ENCODE peak calls at places on chromosomes 1 and 21, in six cellular contexts. H is IMR-90, Y is neuronal stem cell, S is H9, B is H1, D is mesenchymal stem cell. X is an unnamed sample.
A peak's percentile ranks its signal among the peaks of the same experiment; 100 is the strongest.

GRCh38 chr1:41023279-41023990 is 1.9 kb upstream of the SLFNL1 start:
- DNase-seq in Y (no peak), H (no peak), S (no peak), D (peak; percentile 26), B (no peak), X (peak; percentile 22)

GRCh38 chr1:187409341-187409740 is 580.6 kb downstream of the PLA2G4A start:
- DNase-seq in Y (no peak), D (peak; percentile 94), S (no peak), B (no peak), H (peak; percentile 73), X (peak; percentile 77)

GRCh38 chr1:27416387-27417111 is 24.1 kb downstream of the GPR3 start:
- DNase-seq in Y (no peak), D (peak; percentile 87), H (peak; percentile 73), S (peak; percentile 71), B (no peak), X (peak; percentile 90)

GRCh38 chr1:239858058-239858457 is 233.6 kb upstream of the FMN2 start:
- DNase-seq in S (no peak), Y (peak; percentile 79), H (no peak), B (no peak), D (no peak), X (no peak)

GRCh38 chr1:224432672-224433040 is 1.9 kb downstream of the WDR26 start:
- DNase-seq in H (no peak), B (no peak), Y (no peak), S (no peak), D (peak; percentile 42), X (no peak)

GRCh38 chr21:27734146-27734545 is 767.3 kb upstream of the ADAMTS5 start:
- DNase-seq in S (no peak), Y (no peak), B (no peak), D (peak; percentile 80), H (peak; percentile 91), X (peak; percentile 5)

GRCh38 chr1:151606384-151606783 is 5.5 kb upstream of the SNX27 start:
- DNase-seq in Y (no peak), S (no peak), H (peak; percentile 48), D (no peak), B (no peak), X (peak; percentile 72)

GRCh38 chr1:19071674-19072281 is 115.3 kb upstream of the IFFO2 start:
- DNase-seq in D (no peak), Y (no peak), S (no peak), H (no peak), B (no peak), X (no peak)

GRCh38 chr1:232968965-232969364 is 18.6 kb downstream of the NTPCR start:
- DNase-seq in B (no peak), S (no peak), H (peak; percentile 74), Y (no peak), D (no peak), X (no peak)

GRCh38 chr1:27884182-27884954 is 12.0 kb downstream of the THEMIS2 start:
- DNase-seq in Y (no peak), D (no peak), S (no peak), B (no peak), H (no peak), X (no peak)

GRCh38 chr1:25501235-25502058 is 42.0 kb upstream of the LDLRAP1 start:
- DNase-seq in Y (no peak), D (peak; percentile 87), B (peak; percentile 57), S (peak; percentile 92), H (peak; percentile 89), X (peak; percentile 89)

GRCh38 chr1:30758785-30759380 is 1.3 kb upstream of the LAPTM5 start:
- DNase-seq in D (peak; percentile 37), H (no peak), S (no peak), Y (no peak), B (no peak), X (peak; percentile 71)

GRCh38 chr1:172320723-172321122 is 99.8 kb upstream of the C1orf105 start:
- DNase-seq in H (peak; percentile 64), S (no peak), B (no peak), Y (no peak), D (peak; percentile 79), X (no peak)

GRCh38 chr21:38766987-38767722 is 38.6 kb upstream of the ETS2 start:
- DNase-seq in Y (no peak), B (no peak), H (no peak), D (peak; percentile 51), S (no peak), X (no peak)

GRCh38 chr1:82517586-82517985 is 716.9 kb downstream of the ADGRL2 start:
- DNase-seq in S (peak; percentile 62), D (peak; percentile 7), H (no peak), Y (peak; percentile 15), B (peak; percentile 25), X (peak; percentile 52)

GRCh38 chr1:15988856-15989736 is 13.2 kb upstream of the ZBTB17 start:
- DNase-seq in D (no peak), H (no peak), S (no peak), Y (no peak), B (no peak), X (no peak)

GRCh38 chr1:231867607-231868006 is 241.0 kb downstream of the DISC1 start:
- DNase-seq in D (peak; percentile 66), S (no peak), Y (no peak), B (no peak), H (peak; percentile 49), X (no peak)

GRCh38 chr1:108583757-108584156 is 23.9 kb downstream of the EEIG2 start:
- DNase-seq in B (no peak), S (no peak), Y (no peak), D (peak; percentile 75), H (no peak), X (no peak)

GRCh38 chr1:99327357-99327756 is 63.1 kb downstream of the PLPPR4 start:
- DNase-seq in S (peak; percentile 31), B (no peak), H (no peak), Y (no peak), D (no peak), X (peak; percentile 79)

GRCh38 chr1:6724517-6725141 is 23.0 kb upstream of the DNAJC11 start:
- DNase-seq in H (peak; percentile 86), S (no peak), B (no peak), Y (no peak), D (peak; percentile 82), X (peak; percentile 90)

GRCh38 chr1:86704972-86705632 is 726 bp downstream of the SH3GLB1 start:
- DNase-seq in Y (no peak), D (peak; percentile 81), B (peak; percentile 2), S (peak; percentile 52), H (peak; percentile 50), X (peak; percentile 85)

GRCh38 chr1:25168193-25169071 is 63.9 kb downstream of the SYF2 start:
- DNase-seq in D (no peak), B (no peak), Y (no peak), S (no peak), H (no peak), X (no peak)

GRCh38 chr1:152777510-152778137 is 2.7 kb downstream of the LCE1F start:
- DNase-seq in Y (no peak), H (no peak), S (no peak), B (no peak), D (no peak), X (peak; percentile 33)

GRCh38 chr21:35995522-35996088 is 64.7 kb downstream of the SETD4 start:
- DNase-seq in Y (no peak), S (no peak), D (no peak), H (no peak), B (no peak), X (no peak)

GRCh38 chr1:153633747-153634665 is at the start of gene CHTOP:
- DNase-seq in Y (peak; percentile 98), S (peak; percentile 98), B (peak; percentile 98), D (peak; percentile 97), H (peak; percentile 99), X (peak; percentile 99)

DNA sequence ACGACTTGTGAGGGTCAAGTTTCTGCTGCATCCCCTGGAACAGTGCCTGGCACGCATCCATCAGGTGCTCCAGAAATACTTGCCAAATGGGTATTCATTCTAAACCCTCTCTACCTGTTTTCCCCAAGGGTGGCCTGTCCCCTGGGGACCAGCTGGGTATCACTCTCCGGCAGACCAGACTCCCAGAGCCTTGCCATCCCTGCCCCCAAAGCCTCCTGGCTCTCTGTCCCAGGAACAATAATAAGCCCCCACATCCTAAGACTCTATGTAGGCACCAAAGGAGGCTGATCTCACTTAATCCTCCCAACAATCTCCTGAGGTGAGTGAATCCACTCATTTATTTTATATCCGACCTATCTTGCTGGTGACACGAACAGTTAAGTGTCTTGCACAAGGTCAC is 96.7 kb downstream of the MRPL37 start:
- DNase-seq in H (no peak), D (no peak), S (no peak), Y (no peak), B (no peak), X (no peak)
- H2BK15ac ChIP-seq in H (no peak overlapping the region), D (no peak overlapping the region), S (no peak overlapping the region), Y (no peak overlapping the region), B (no peak overlapping the region), X (no peak overlapping the region)

GRCh38 chr1:112711672-112712071 is 3.5 kb downstream of the PPM1J start:
- DNase-seq in H (no peak), D (no peak), Y (no peak), B (no peak), S (no peak), X (no peak)
- H3K27me3 ChIP-seq in H (peaks cover 4% of the 10 kb centered on the region), D (peaks cover 6% of the 10 kb centered on the region), Y (peaks cover 25% of the 10 kb centered on the region), B (peaks cover 18% of the 10 kb centered on the region), S (no peaks in the 10 kb centered on the region), X (no peaks in the 10 kb centered on the region)

GRCh38 chr1:198122693-198123092 is 34.1 kb upstream of the NEK7 start:
- DNase-seq in D (peak; percentile 14), S (no peak), B (no peak), Y (no peak), H (peak; percentile 45), X (no peak)
- H2BK15ac ChIP-seq in D (no peak overlapping the region), S (no peak overlapping the region), B (no peak overlapping the region), Y (no peak overlapping the region), H (peak overlapping the region; percentile 91), X (no peak overlapping the region)

DNA sequence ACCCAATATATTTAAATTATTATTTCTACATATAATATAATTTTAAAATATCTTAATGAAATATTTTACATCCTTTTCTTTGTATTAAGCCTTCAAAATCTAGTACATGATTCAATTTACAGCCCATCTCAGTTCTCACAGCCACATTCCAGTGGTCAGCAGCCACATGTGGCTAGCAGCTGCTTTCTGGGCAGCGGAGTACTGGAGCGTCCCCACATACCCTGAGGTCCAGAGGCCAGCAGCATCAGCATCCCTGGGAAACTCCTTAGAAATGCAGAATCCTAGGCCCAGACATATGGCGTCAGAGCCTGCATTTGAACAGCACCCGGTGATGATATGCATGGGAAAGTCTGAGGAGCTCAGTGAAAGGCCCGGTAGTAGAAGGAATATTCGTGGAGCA is 8.6 kb upstream of the LHX4 start:
- DNase-seq in B (no peak), D (no peak), Y (no peak), H (peak; percentile 61), S (no peak), X (no peak)
- H3K27me3 ChIP-seq in B (peaks cover 6% of the 10 kb centered on the region), D (peaks cover 65% of the 10 kb centered on the region), Y (peaks cover 2% of the 10 kb centered on the region), H (peaks cover 59% of the 10 kb centered on the region), S (no peaks in the 10 kb centered on the region), X (peaks cover 1% of the 10 kb centered on the region)

DNA sequence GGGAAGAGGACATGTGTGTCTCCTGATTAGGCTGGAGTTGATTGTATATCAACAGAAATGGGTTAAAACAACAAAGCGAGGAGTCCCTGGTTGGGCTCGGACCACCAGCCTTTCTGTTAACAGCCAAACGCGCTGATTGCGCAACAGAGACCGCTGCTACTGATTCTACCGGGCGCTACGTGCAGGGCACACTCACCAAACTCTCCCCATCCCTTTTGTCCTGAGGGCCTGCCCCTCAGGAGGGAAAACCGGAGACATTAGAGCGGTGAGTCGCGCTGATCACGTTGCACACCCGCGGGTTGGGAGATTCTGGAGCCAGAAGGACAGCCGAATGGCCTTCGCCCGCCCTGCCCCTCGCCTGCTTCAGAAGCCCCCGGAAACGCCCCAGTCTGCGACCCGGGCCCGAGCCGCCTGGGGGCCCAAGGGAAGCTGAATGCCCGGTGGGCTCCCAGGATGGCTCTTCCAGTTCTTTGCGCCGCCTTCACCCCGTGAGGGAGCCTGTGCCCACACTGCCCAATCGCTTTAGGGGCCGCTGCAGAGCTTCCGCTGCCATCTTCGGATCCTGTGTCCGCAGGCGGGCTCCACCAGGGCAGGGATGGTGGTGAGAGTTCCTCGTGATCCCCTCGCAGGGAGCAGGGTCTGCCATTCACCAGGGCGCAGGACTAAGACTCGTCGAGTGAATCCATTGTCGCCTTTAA is 165.4 kb upstream of the NBPF11 start:
- DNase-seq in Y (no peak), S (peak; percentile 38), D (no peak), H (no peak), B (no peak), X (peak; percentile 55)
- H2BK15ac ChIP-seq in Y (no peak overlapping the region), S (no peak overlapping the region), D (no peak overlapping the region), H (no peak overlapping the region), B (no peak overlapping the region), X (no peak overlapping the region)